ENCODE peak calls at places on chromosomes 1 and 21, in eight cellular contexts. X, Y, E, Q, C, K, N and L are unnamed samples.

GRCh38 chr21:19328954-19329353 is 925.4 kb upstream of the TMPRSS15 start:
- DNase-seq in X (no peak), Y (no peak), E (no peak), Q (no peak), C (no peak), K (no peak), N (no peak), L (no peak)

GRCh38 chr1:161139765-161140164 is 7.3 kb upstream of the DEDD start:
- DNase-seq in X (peak), Y (peak), E (no peak), Q (peak), C (peak), K (peak), N (no peak), L (no peak)

GRCh38 chr1:168092151-168092550 is 44.6 kb downstream of the GPR161 start:
- DNase-seq in X (no peak), Y (no peak), E (no peak), Q (no peak), C (no peak), K (no peak), N (no peak), L (no peak)

GRCh38 chr21:42790520-42790919 is 88.8 kb downstream of the WDR4 start:
- DNase-seq in X (no peak), Y (no peak), E (no peak), Q (no peak), C (no peak), K (no peak), N (no peak), L (no peak)

GRCh38 chr1:48555271-48555670 is 83.3 kb upstream of the SPATA6 start:
- DNase-seq in X (no peak), Y (no peak), E (no peak), Q (no peak), C (no peak), K (no peak), N (no peak), L (no peak)

GRCh38 chr1:54485417-54485816 is 62.6 kb upstream of the ACOT11 start:
- DNase-seq in X (no peak), Y (no peak), E (no peak), Q (no peak), C (no peak), K (no peak), N (no peak), L (no peak)

GRCh38 chr1:161206411-161207140 is 4.4 kb downstream of the NDUFS2 start:
- DNase-seq in X (no peak), Y (no peak), E (no peak), Q (no peak), C (no peak), K (no peak), N (no peak), L (no peak)

GRCh38 chr21:39153373-39153772 is 29.9 kb downstream of the PSMG1 start:
- DNase-seq in X (no peak), Y (peak), E (no peak), Q (no peak), C (peak), K (no peak), N (no peak), L (no peak)

GRCh38 chr1:201885531-201886075 is 3.1 kb upstream of the SHISA4 start:
- DNase-seq in X (peak), Y (no peak), E (no peak), Q (no peak), C (peak), K (no peak), N (no peak), L (no peak)

GRCh38 chr1:22188436-22188835 is 45.5 kb upstream of the WNT4 start:
- DNase-seq in X (no peak), Y (no peak), E (no peak), Q (no peak), C (no peak), K (no peak), N (no peak), L (no peak)

GRCh38 chr1:30887485-30888315 is 20.9 kb downstream of the SDC3 start:
- DNase-seq in X (peak), Y (no peak), E (no peak), Q (no peak), C (no peak), K (no peak), N (no peak), L (no peak)